ENCODE peak calls at places on chromosomes 1 and 21, in eight cellular contexts. A is iPS-NIHi11; B is T-helper 17 cell; Y is anterior cingulate cortex; Q is DMS53; O is stimulated activated CD4-positive, alpha-beta T cell treated with anti-CD3 and anti-CD28 coated beads, Interleukin-4, amount 100 ng/mL, for 48 hours; F is GM12865; G is cardiac septum. X is an unnamed sample.

GRCh38 chr1:17849216-17849615 is 94.1 kb downstream of the ACTL8 start:
- DNase-seq in O (no peak), Q (no peak), G (no peak), B (no peak), F (no peak), Y (no peak), A (no peak), X (no peak)

GRCh38 chr1:174626031-174627020 is 178.6 kb downstream of the GPR52 start:
- DNase-seq in Q (no peak), B (no peak), A (no peak), G (no peak), O (no peak), Y (no peak), F (no peak), X (no peak)

GRCh38 chr1:44405804-44406743 is 1.0 kb downstream of the RNF220 start:
- DNase-seq in G (no peak), A (peak), Y (no peak), O (no peak), B (no peak), Q (peak), F (peak), X (no peak)

GRCh38 chr1:93964777-93965200 is 55.6 kb upstream of the GCLM start:
- DNase-seq in Q (no peak), Y (no peak), O (no peak), A (no peak), B (no peak), G (no peak), F (peak), X (no peak)

GRCh38 chr21:34092241-34092921 is 19.0 kb downstream of the MRPS6 start:
- DNase-seq in G (no peak), F (no peak), A (no peak), Q (peak), Y (no peak), O (no peak), B (no peak), X (no peak)

GRCh38 chr1:229342902-229343587 is at the start of gene CCSAP:
- DNase-seq in O (peak), Q (peak), Y (peak), A (peak), B (no peak), F (peak), G (peak), X (no peak)

GRCh38 chr1:110267260-110267659 is 57.1 kb downstream of the KCNC4 start:
- DNase-seq in Y (no peak), F (no peak), Q (no peak), A (no peak), O (no peak), B (no peak), G (no peak), X (no peak)

GRCh38 chr1:228337711-228338520 is 68.7 kb downstream of the TRIM11 start:
- DNase-seq in G (peak), F (no peak), Y (no peak), Q (no peak), B (no peak), O (no peak), A (no peak), X (no peak)

GRCh38 chr1:45552309-45552708 is 1.7 kb downstream of the AKR1A1 start:
- DNase-seq in Y (no peak), G (no peak), F (peak), Q (peak), O (no peak), A (no peak), B (no peak), X (no peak)

GRCh38 chr1:31183126-31183525 is 56.6 kb downstream of the NKAIN1 start:
- DNase-seq in A (no peak), O (no peak), F (no peak), Q (peak), Y (no peak), B (no peak), G (no peak), X (no peak)

GRCh38 chr1:8780405-8780804 is 37.0 kb downstream of the RERE start:
- DNase-seq in A (no peak), O (no peak), B (no peak), F (no peak), G (no peak), Y (no peak), Q (no peak), X (no peak)

GRCh38 chr1:155125946-155126493 is 1.7 kb upstream of the EFNA1 start:
- DNase-seq in B (no peak), F (no peak), G (peak), O (no peak), Q (peak), A (peak), Y (peak), X (no peak)

GRCh38 chr1:12616709-12617373 is 1.2 kb downstream of the DHRS3 start:
- DNase-seq in Y (peak), Q (peak), A (no peak), B (no peak), O (no peak), F (no peak), G (no peak), X (no peak)

GRCh38 chr1:85289207-85289847 is 12.9 kb upstream of the BCL10 start:
- DNase-seq in A (no peak), F (no peak), G (no peak), Q (peak), O (no peak), B (no peak), Y (no peak), X (no peak)

GRCh38 chr1:222171005-222171404 is 376.9 kb downstream of the HHIPL2 start:
- DNase-seq in Y (no peak), O (no peak), G (no peak), Q (peak), F (peak), B (no peak), A (peak), X (peak)

GRCh38 chr1:26274801-26275425 is 5.0 kb upstream of the SH3BGRL3 start:
- DNase-seq in O (no peak), Q (no peak), G (no peak), A (no peak), B (no peak), F (peak), Y (no peak), X (no peak)

GRCh38 chr1:169414927-169415326 is 12.3 kb downstream of the CCDC181 start:
- DNase-seq in Q (peak), Y (no peak), G (no peak), B (no peak), F (no peak), A (no peak), O (no peak), X (no peak)

GRCh38 chr1:32361674-32362473 is 411 bp downstream of the FAM229A start:
- DNase-seq in Y (peak), A (peak), O (no peak), G (peak), F (no peak), B (no peak), Q (peak), X (no peak)

GRCh38 chr21:27104749-27105439 is 138.0 kb upstream of the ADAMTS5 start:
- DNase-seq in Y (no peak), B (no peak), O (no peak), A (peak), F (no peak), G (no peak), Q (peak), X (no peak)

GRCh38 chr1:234477373-234478151 is 1.4 kb downstream of the TARBP1 start:
- DNase-seq in F (no peak), A (no peak), O (no peak), Y (no peak), Q (no peak), G (no peak), B (no peak), X (no peak)

X was measured in CMK.